ENCODE peak calls at places on chromosomes 4 and X, in four cellular contexts. W is stimulated activated CD4-positive, alpha-beta T cell treated with anti-CD3 and anti-CD28 coated beads, Interleukin-4, amount 100 ng/mL, for 4 hours; O is NCI-H2081 treated with DMSO at 0.1 percent for 48 hours; U is activated CD4-positive, alpha-beta T cell treated with anti-CD3 and anti-CD28 coated beads, Interleukin-2, amount 10 ng/mL, durations not matched to agents 7 days and 5 days. V is an unnamed sample.

GRCh38 chr4:1344696-1345095 is 2.3 kb upstream of the UVSSA start:
- DNase-seq in W (no peak), O (no peak), U (no peak), V (no peak)

GRCh38 chr4:123350191-123350544 is 46.4 kb upstream of the SPRY1 start:
- DNase-seq in W (no peak), O (no peak), U (no peak), V (peak)

GRCh38 chrX:155592331-155592730 is 20.4 kb downstream of the TMLHE start:
- DNase-seq in W (no peak), O (no peak), U (no peak), V (no peak)

GRCh38 chr4:176653406-176654220 is 139.1 kb downstream of the VEGFC start:
- DNase-seq in W (no peak), O (no peak), U (no peak), V (no peak)

GRCh38 chrX:11445540-11445939 is 152.3 kb downstream of the AMELX start:
- DNase-seq in W (no peak), O (no peak), U (no peak), V (peak)

GRCh38 chr4:138269175-138269574 is 27.0 kb upstream of the SLC7A11 start:
- DNase-seq in W (no peak), O (no peak), U (no peak), V (no peak)

GRCh38 chr4:119179011-119179410 is 33.5 kb upstream of the USP53 start:
- DNase-seq in W (no peak), O (no peak), U (no peak), V (no peak)

GRCh38 chr4:48268956-48269860 is at the start of gene TEC:
- DNase-seq in W (peak), O (no peak), U (peak), V (peak)

GRCh38 chr4:22454216-22454838 is 61.5 kb downstream of the ADGRA3 start:
- DNase-seq in W (no peak), O (no peak), U (no peak), V (no peak)

GRCh38 chr4:8349664-8350225 is 80.2 kb downstream of the HTRA3 start:
- DNase-seq in W (no peak), O (no peak), U (no peak), V (no peak)

GRCh38 chr4:82063017-82063416 is 310.8 kb downstream of the HNRNPD start:
- DNase-seq in W (no peak), O (no peak), U (no peak), V (no peak)

GRCh38 chr4:169971456-169972015 is 54.7 kb downstream of the MFAP3L start:
- DNase-seq in W (no peak), O (no peak), U (no peak), V (no peak)

GRCh38 chr4:56210397-56210796 is 176.9 kb downstream of the AASDH start:
- DNase-seq in W (no peak), O (no peak), U (no peak), V (no peak)

GRCh38 chr4:16082424-16083216 is 1.2 kb downstream of the PROM1 start:
- DNase-seq in W (peak), O (no peak), U (no peak), V (no peak)

GRCh38 chr4:138788857-138789256 is 226.7 kb upstream of the NOCT start:
- DNase-seq in W (no peak), O (no peak), U (no peak), V (no peak)

GRCh38 chrX:100098660-100099375 is 311.3 kb downstream of the PCDH19 start:
- DNase-seq in W (no peak), O (no peak), U (no peak), V (no peak)

GRCh38 chrX:24175276-24175675 is 25.7 kb downstream of the ZFX start:
- DNase-seq in W (no peak), O (no peak), U (no peak), V (no peak)

GRCh38 chrX:17547658-17548057 is 172.7 kb downstream of the NHS start:
- DNase-seq in W (no peak), O (no peak), U (no peak), V (peak)

GRCh38 chr4:48109413-48110263 is 24.4 kb downstream of the TXK start:
- DNase-seq in W (no peak), O (no peak), U (peak), V (peak)

GRCh38 chr4:184355111-184355604 is 119.2 kb downstream of the IRF2 start:
- DNase-seq in W (no peak), O (no peak), U (peak), V (peak)

GRCh38 chr4:174120446-174121142 is 162.9 kb downstream of the FBXO8 start:
- DNase-seq in W (no peak), O (no peak), U (peak), V (peak)

GRCh38 chrX:44996282-44996681 is 123.3 kb downstream of the KDM6A start:
- DNase-seq in W (no peak), O (no peak), U (no peak), V (no peak)

GRCh38 chr4:120568736-120569135 is 353.8 kb downstream of the PRDM5 start:
- DNase-seq in W (no peak), O (no peak), U (no peak), V (no peak)

GRCh38 chr4:114364857-114365256 is 233.8 kb upstream of the UGT8 start:
- DNase-seq in W (no peak), O (no peak), U (no peak), V (no peak)

GRCh38 chrX:56995271-56995994 is at the start of gene SPIN3:
- DNase-seq in W (peak), O (peak), U (peak), V (peak)

GRCh38 chr4:7538518-7538917 is 103.8 kb upstream of the PSAPL1 start:
- DNase-seq in W (no peak), O (no peak), U (no peak), V (no peak)

GRCh38 chr4:87918314-87919058 is 57.0 kb upstream of the SPP1 start:
- DNase-seq in W (no peak), O (no peak), U (no peak), V (no peak)

GRCh38 chr4:1049591-1049905 is 38.1 kb downstream of the FGFRL1 start:
- DNase-seq in W (no peak), O (no peak), U (no peak), V (no peak)

GRCh38 chr4:121107507-121107906 is 35.2 kb upstream of the NDNF start:
- DNase-seq in W (no peak), O (no peak), U (no peak), V (no peak)

GRCh38 chr4:1939664-1940509 is 68.7 kb downstream of the NSD2 start:
- DNase-seq in W (no peak), O (no peak), U (no peak), V (no peak)

GRCh38 chrX:37332987-37333658 is 16.0 kb upstream of the PRRG1 start:
- DNase-seq in W (no peak), O (no peak), U (no peak), V (no peak)

GRCh38 chr4:160009656-160010493 is 907.0 kb downstream of the RAPGEF2 start:
- DNase-seq in W (no peak), O (no peak), U (no peak), V (no peak)

GRCh38 chrX:82816001-82816400 is 692.1 kb upstream of the POU3F4 start:
- DNase-seq in W (no peak), O (no peak), U (no peak), V (no peak)

GRCh38 chr4:77358315-77358928 is 201.4 kb downstream of the CCNG2 start:
- DNase-seq in W (no peak), O (no peak), U (peak), V (peak)

GRCh38 chrX:153412746-153413720 is 1.8 kb downstream of the ZFP92 start:
- DNase-seq in W (no peak), O (no peak), U (no peak), V (no peak)

GRCh38 chr4:53644607-53645006 is 53.3 kb upstream of the LNX1 start:
- DNase-seq in W (no peak), O (no peak), U (no peak), V (no peak)

GRCh38 chrX:20221902-20222301 is 44.8 kb downstream of the RPS6KA3 start:
- DNase-seq in W (no peak), O (no peak), U (no peak), V (no peak)